ENCODE peak calls at places on chromosomes 6 and 20, in eight cellular contexts. R, V, M, B, I, L, Z and U are unnamed samples.
A peak's percentile ranks its signal among the peaks of the same experiment; 100 is the strongest.

GRCh38 chr6:170193326-170193821 is 97.5 kb downstream of the DLL1 start:
- DNase-seq in Z (no peak), I (no peak), R (no peak), V (no peak), B (no peak), M (peak; percentile 1), L (no peak), U (no peak)

GRCh38 chr20:21701171-21701876 is 4.1 kb upstream of the PAX1 start:
- DNase-seq in Z (no peak), B (no peak), M (no peak), L (no peak), V (no peak), R (no peak), I (no peak), U (no peak)

GRCh38 chr6:17703256-17703694 is 3.5 kb downstream of the NUP153 start:
- DNase-seq in B (peak; percentile 20), M (no peak), R (peak; percentile 47), V (peak; percentile 29), L (no peak), I (no peak), Z (peak; percentile 83), U (no peak)

GRCh38 chr20:59525500-59526241 is 78.7 kb upstream of the PHACTR3 start:
- DNase-seq in L (peak; percentile 59), M (peak; percentile 41), V (no peak), Z (peak; percentile 12), I (no peak), R (peak; percentile 49), B (no peak), U (peak; percentile 83)

GRCh38 chr20:60402209-60403058 is 444.2 kb downstream of the CDH26 start:
- DNase-seq in B (peak; percentile 59), Z (no peak), L (no peak), I (no peak), M (no peak), R (no peak), V (no peak), U (no peak)

GRCh38 chr20:59703046-59703445 is 98.7 kb downstream of the PHACTR3 start:
- DNase-seq in B (no peak), I (no peak), L (no peak), M (no peak), Z (no peak), R (no peak), V (no peak), U (no peak)

GRCh38 chr6:149897015-149897697 is 757 bp downstream of the RAET1E start:
- DNase-seq in R (peak; percentile 77), L (peak; percentile 79), M (peak; percentile 85), Z (peak; percentile 89), B (no peak), I (no peak), V (peak; percentile 87), U (peak; percentile 82)

GRCh38 chr20:34512955-34513419 is 3.2 kb upstream of the DYNLRB1 start:
- DNase-seq in R (no peak), M (no peak), V (no peak), Z (no peak), I (no peak), B (no peak), L (no peak), U (no peak)

GRCh38 chr20:22490287-22491187 is 93.8 kb downstream of the FOXA2 start:
- DNase-seq in M (no peak), Z (no peak), B (no peak), R (peak; percentile 98), V (no peak), L (no peak), I (peak; percentile 43), U (no peak)

GRCh38 chr6:144285798-144286502 is 815 bp downstream of the UTRN start:
- DNase-seq in M (peak; percentile 49), B (no peak), V (peak; percentile 43), Z (peak; percentile 62), I (no peak), R (peak; percentile 79), L (peak; percentile 85), U (peak; percentile 74)

GRCh38 chr20:9054176-9054575 is 14.7 kb upstream of the PLCB4 start:
- DNase-seq in R (no peak), Z (peak; percentile 77), V (no peak), M (no peak), L (no peak), B (no peak), I (no peak), U (no peak)

GRCh38 chr6:82645536-82646230 is 282.1 kb downstream of the TPBG start:
- DNase-seq in B (no peak), I (no peak), V (no peak), L (no peak), Z (no peak), M (no peak), R (no peak), U (no peak)

GRCh38 chr6:48744948-48745347 is 634.0 kb upstream of the PTCHD4 start:
- DNase-seq in I (no peak), L (no peak), B (no peak), Z (peak; percentile 55), R (no peak), M (no peak), V (no peak), U (no peak)

GRCh38 chr20:32289661-32290431 is 12.4 kb downstream of the KIF3B start:
- DNase-seq in M (no peak), Z (no peak), V (no peak), B (no peak), R (peak; percentile 71), I (no peak), L (no peak), U (no peak)

GRCh38 chr6:158861686-158862381 is 42.7 kb upstream of the EZR start:
- DNase-seq in I (no peak), Z (no peak), L (no peak), B (no peak), R (peak; percentile 37), V (no peak), M (no peak), U (no peak)

DNA sequence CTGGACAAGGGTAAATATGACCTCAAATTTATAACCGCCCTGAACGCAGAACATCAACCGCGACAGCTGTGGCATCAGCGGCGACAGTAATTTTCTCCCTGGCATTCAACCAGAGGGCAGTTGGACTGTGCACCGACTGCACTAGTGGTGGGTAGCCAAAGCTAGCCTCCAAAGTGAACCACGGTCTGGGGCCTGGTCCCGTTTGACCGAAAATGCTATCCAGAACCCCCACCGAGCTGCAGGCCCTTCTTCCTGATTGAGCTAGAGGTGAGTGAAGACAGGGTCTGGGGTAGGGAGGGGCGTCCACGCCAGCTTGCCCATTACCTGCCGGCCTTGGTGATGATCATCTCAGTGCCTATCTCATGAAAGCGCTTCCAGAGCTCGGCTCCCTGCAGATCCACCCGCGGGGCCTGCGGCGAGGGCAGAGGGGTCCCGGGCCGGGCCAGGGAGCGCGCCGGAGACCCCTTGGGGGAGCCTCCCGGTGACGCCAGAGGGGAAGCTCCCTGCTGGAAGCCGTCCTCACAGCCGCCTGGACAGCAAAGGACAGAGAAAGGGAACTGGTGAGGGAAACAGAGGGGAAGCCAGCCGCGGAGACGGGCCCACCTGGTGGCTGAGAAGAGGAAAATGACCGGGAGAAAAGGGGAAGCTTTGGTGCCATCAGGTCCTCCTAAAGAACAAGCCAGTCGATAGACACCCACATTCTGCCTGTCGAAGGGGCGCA is 2.0 kb downstream of the TBX18 start:
- DNase-seq in B (no peak), L (peak; percentile 22), V (no peak), I (no peak), Z (peak; percentile 27), R (no peak), M (no peak), U (no peak)
- H3K4me3 ChIP-seq in B (no peak overlapping the region), L (peak overlapping the region; percentile 66), V (peak overlapping the region; percentile 74), I (peak overlapping the region; percentile 65), Z (no peak overlapping the region), R (no peak overlapping the region), M (peak overlapping the region; percentile 60), U (peak overlapping the region; percentile 52)

GRCh38 chr6:15242937-15243614 is 2.8 kb upstream of the JARID2 start:
- DNase-seq in B (no peak), Z (no peak), M (no peak), V (no peak), I (no peak), L (no peak), R (no peak), U (no peak)
- H3K4me3 ChIP-seq in B (no peak overlapping the region), Z (no peak overlapping the region), M (no peak overlapping the region), V (no peak overlapping the region), I (no peak overlapping the region), L (no peak overlapping the region), R (no peak overlapping the region), U (no peak overlapping the region)

DNA sequence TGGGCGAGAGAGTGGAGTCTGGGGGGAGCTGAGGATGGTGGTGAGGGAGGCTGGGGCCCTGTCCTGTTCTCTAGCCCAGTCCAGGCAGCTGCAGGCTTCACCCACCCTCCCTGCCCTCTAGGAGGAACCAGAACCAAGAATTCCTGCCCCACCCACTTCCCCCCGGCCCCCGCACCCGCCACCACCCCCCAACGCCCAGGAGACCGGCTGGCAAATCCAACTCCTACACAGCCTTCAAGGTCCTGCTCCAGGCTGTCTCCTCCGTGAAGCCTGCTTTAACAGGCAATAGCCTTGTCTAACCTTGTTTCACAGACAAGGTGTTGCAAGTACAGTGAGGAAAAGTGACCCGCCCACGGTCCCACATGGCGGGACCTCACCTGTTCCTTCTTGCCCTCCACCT is 2.4 kb downstream of the SPDEF start:
- DNase-seq in R (no peak), I (no peak), L (no peak), Z (no peak), M (no peak), V (no peak), B (no peak), U (no peak)
- H3K4me3 ChIP-seq in R (no peak overlapping the region), I (no peak overlapping the region), L (no peak overlapping the region), Z (no peak overlapping the region), M (no peak overlapping the region), V (no peak overlapping the region), B (no peak overlapping the region), U (no peak overlapping the region)

GRCh38 chr6:164346631-164347030 is 932.1 kb downstream of the QKI start:
- DNase-seq in M (no peak), Z (no peak), R (no peak), B (no peak), I (no peak), L (no peak), V (no peak), U (no peak)

GRCh38 chr6:164344801-164345291 is 930.3 kb downstream of the QKI start:
- DNase-seq in Z (peak; percentile 6), M (peak; percentile 27), B (no peak), I (no peak), V (no peak), L (no peak), R (no peak), U (no peak)

GRCh38 chr6:164347455-164347854 is 932.9 kb downstream of the QKI start:
- DNase-seq in I (no peak), L (no peak), B (no peak), R (no peak), Z (no peak), V (no peak), M (no peak), U (no peak)

GRCh38 chr6:164345340-164345739 is 930.8 kb downstream of the QKI start:
- DNase-seq in L (no peak), M (no peak), I (no peak), V (no peak), Z (no peak), B (no peak), R (no peak), U (no peak)

DNA sequence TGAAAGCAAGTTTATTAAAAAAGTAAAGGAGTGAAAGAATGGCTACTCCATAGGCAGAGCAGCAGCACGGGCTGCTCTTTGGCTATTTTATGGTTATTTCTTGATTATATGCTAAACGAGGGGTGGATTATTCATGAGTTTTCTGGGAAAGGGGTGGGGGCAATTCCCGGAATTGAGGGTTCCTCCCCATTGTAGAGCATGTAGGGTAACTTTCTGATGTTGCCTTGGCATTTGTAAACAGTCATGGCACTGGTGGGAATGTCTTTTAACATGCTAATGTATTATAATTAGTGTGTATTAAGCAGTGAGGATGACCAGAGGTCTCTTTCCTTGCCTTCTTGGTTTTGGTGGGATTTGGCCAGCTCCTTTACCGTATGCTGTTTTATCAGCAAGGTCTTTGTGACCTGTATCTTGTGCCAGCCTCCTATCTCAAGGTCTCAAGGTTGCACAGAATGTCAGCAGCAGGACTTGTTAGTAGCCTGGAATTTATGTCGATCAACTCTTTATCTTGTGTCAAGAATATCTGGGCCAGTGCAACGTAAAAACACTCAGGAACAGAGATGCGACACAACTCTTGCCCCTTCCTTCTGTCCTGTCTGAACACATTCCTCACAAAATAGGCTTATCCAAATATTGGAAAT is 931.5 kb downstream of the QKI start:
- DNase-seq in R (no peak), B (no peak), V (no peak), Z (no peak), I (no peak), L (no peak), M (no peak), U (no peak)
- H3K4me3 ChIP-seq in R (no peak overlapping the region), B (no peak overlapping the region), V (no peak overlapping the region), Z (no peak overlapping the region), I (no peak overlapping the region), L (no peak overlapping the region), M (no peak overlapping the region), U (no peak overlapping the region)